ENCODE peak calls at places on chromosomes 7 and 10, in five cellular contexts. B, M, X, W and E are unnamed samples.

GRCh38 chr7:131943616-131944015 is 387.2 kb upstream of the PODXL start:
- DNase-seq in W (no peak), X (no peak), M (no peak), B (no peak), E (no peak)

GRCh38 chr7:28739826-28740225 is 218.3 kb downstream of the TRIL start:
- DNase-seq in X (no peak), B (no peak), W (no peak), M (no peak), E (no peak)

GRCh38 chr10:99976886-99977391 is 32.8 kb downstream of the DNMBP start:
- DNase-seq in X (no peak), W (no peak), M (peak), B (no peak), E (no peak)

GRCh38 chr7:129225206-129225930 is 538 bp downstream of the AHCYL2 start:
- DNase-seq in M (peak), B (peak), X (no peak), W (no peak), E (peak)

GRCh38 chr10:11146402-11147171 is 128.9 kb downstream of the CELF2 start:
- DNase-seq in W (no peak), X (no peak), B (no peak), M (peak), E (no peak)

GRCh38 chr7:137942459-137943115 is 59.3 kb downstream of the CREB3L2 start:
- DNase-seq in X (no peak), W (no peak), B (no peak), M (no peak), E (no peak)

GRCh38 chr10:9331583-9332008 is 1277.1 kb downstream of the GATA3 start:
- DNase-seq in B (peak), M (peak), X (peak), W (no peak), E (peak)

GRCh38 chr7:151472644-151473380 is 32.9 kb upstream of the CRYGN start:
- DNase-seq in W (no peak), B (no peak), M (peak), X (peak), E (no peak)

GRCh38 chr7:35550831-35551230 is 144.1 kb downstream of the HERPUD2 start:
- DNase-seq in W (no peak), X (no peak), M (no peak), B (no peak), E (no peak)

GRCh38 chr10:132665946-132666732 is 119.8 kb downstream of the NKX6-2 start:
- DNase-seq in X (no peak), M (peak), B (no peak), W (no peak), E (no peak)

GRCh38 chr10:131856441-131857094 is 44.2 kb upstream of the PPP2R2D start:
- DNase-seq in M (no peak), W (no peak), X (no peak), B (no peak), E (no peak)

GRCh38 chr7:17129218-17129617 is 169.2 kb upstream of the AHR start:
- DNase-seq in W (no peak), X (no peak), M (no peak), B (no peak), E (no peak)

GRCh38 chr10:71434760-71435394 is 38.2 kb downstream of the CDH23 start:
- DNase-seq in B (no peak), X (no peak), W (no peak), M (no peak), E (no peak)

GRCh38 chr10:68082815-68083395 is 7.8 kb upstream of the HERC4 start:
- DNase-seq in M (peak), W (no peak), X (no peak), B (peak), E (no peak)

GRCh38 chr7:134693256-134693655 is 46.6 kb downstream of the BPGM start:
- DNase-seq in M (peak), W (no peak), X (no peak), B (no peak), E (no peak)

GRCh38 chr7:159201722-159202330 is 57.2 kb upstream of the VIPR2 start:
- DNase-seq in M (no peak), X (no peak), W (no peak), B (no peak), E (no peak)

GRCh38 chr7:101104799-101105198 is 19.5 kb downstream of the TRIM56 start:
- DNase-seq in X (no peak), M (no peak), B (no peak), W (no peak), E (no peak)

GRCh38 chr7:11170160-11170559 is 196.5 kb downstream of the PHF14 start:
- DNase-seq in W (no peak), B (no peak), M (no peak), X (peak), E (no peak)

GRCh38 chr7:69932034-69932628 is 333.9 kb downstream of the AUTS2 start:
- DNase-seq in B (peak), W (no peak), M (peak), X (no peak), E (no peak)

GRCh38 chr7:29435167-29435566 is 128.5 kb upstream of the PRR15 start:
- DNase-seq in X (no peak), W (no peak), M (no peak), B (no peak), E (no peak)

GRCh38 chr10:122279725-122280141 is 8.6 kb downstream of the BTBD16 start:
- DNase-seq in W (no peak), X (peak), M (peak), B (peak), E (peak)

GRCh38 chr10:63633677-63634487 is 112.7 kb downstream of the REEP3 start:
- DNase-seq in B (peak), X (peak), M (peak), W (no peak), E (no peak)

GRCh38 chr7:6026011-6026819 is 5.0 kb upstream of the ANKRD61 start:
- DNase-seq in B (peak), X (no peak), W (peak), M (peak), E (peak)

GRCh38 chr7:22356855-22357310 is at the start of gene RAPGEF5:
- DNase-seq in B (peak), X (no peak), W (peak), M (no peak), E (peak)

DNA sequence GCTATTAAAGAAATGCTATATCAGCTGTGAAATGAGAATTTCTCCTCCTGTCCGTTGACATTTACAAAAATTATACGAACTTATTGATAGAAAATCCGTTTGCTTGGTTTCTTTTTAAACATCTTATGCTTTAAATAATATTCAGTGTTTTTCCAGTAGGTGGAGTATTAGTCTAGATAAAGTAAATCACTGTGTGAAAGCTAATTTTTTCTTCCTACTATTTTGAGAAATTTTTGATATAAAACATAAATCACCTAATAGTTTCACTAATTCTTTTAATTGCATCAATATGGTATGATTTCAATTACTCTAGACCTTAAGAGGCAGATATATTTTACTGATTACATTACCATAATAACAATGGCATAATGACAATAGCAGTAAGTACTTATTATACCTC is 335.2 kb upstream of the C7orf33 start:
- DNase-seq in X (no peak), B (no peak), W (no peak), M (no peak), E (no peak)
- TF ChIP-seq CTCF in X (peak), B (no peak), W (no peak), M (peak), E (no peak)

DNA sequence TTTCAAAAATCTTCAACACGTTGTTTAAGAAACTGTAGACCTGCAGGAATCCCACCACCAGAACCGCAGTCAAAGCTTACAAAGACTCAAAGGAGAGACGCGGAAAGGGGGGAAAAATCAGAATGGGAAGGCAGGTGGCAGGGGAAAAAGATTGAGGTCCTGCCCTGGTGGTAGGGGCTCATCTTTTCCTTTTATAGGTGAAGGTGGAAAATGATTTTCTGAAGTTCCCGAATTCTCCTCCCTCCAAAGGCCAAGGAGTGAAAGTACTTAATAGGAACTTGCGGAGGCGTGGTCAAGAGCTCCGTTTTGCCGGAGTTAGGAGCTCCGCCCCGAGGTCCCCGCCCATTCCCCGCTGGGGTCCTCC is 729 bp downstream of the BBIP1 start:
- DNase-seq in X (peak), W (no peak), M (no peak), B (peak), E (no peak)
- TF ChIP-seq CTCF in X (no peak), W (no peak), M (no peak), B (no peak), E (no peak)

DNA sequence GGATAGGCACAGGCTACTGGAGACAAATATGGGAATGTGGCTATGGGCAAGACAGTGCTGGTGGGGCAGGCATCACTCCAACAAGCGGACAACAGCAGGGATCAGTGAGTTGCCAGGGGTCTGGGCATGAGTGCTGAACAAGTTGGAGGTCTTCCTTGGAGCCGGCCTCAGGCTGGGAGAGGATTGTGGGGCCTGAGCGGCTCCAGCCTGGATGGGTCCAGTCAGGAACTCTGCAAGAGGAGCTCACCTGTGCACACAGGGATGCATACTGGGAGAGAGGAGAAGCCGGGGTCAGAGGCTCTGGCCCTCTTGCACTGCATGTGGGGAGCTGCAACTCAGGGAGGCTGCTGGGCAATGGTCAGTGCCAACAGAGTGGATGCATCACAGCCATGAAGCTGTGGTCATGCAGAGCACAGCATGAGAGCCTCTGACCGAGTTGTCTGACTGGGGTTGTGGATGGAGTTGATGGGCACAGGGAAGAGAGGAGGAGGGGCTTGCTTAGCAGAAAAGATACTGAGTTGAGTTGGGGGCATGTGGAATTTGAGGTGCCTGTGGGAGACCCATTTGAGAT is 204.0 kb upstream of the ZNF32 start:
- DNase-seq in M (no peak), B (no peak), X (no peak), W (no peak), E (no peak)
- TF ChIP-seq CTCF in M (no peak), B (no peak), X (no peak), W (no peak), E (no peak)

GRCh38 chr10:104028146-104028545 is 57.5 kb downstream of the COL17A1 start:
- DNase-seq in M (peak), B (peak), W (no peak), X (no peak), E (no peak)
- TF ChIP-seq CTCF in M (peak), B (peak), W (no peak), X (peak), E (no peak)